ENCODE peak calls at places on chromosomes 16 and 17, in four cellular contexts. S is AG04450, I is left colon, Q is transverse colon. Z is an unnamed sample.

GRCh38 chr17:71975331-71975801 is 145.5 kb upstream of the SOX9 start:
- DNase-seq in S (peak), I (peak), Q (peak), Z (no peak)

GRCh38 chr17:48194097-48194550 is 86.6 kb downstream of the SNX11 start:
- DNase-seq in S (peak), I (no peak), Q (no peak), Z (no peak)

GRCh38 chr17:82200135-82200534 is 12.5 kb downstream of the CCDC57 start:
- DNase-seq in S (no peak), I (no peak), Q (no peak), Z (no peak)

GRCh38 chr17:79620207-79621038 is 9.6 kb upstream of the RBFOX3 start:
- DNase-seq in S (no peak), I (no peak), Q (peak), Z (no peak)

GRCh38 chr17:9854255-9854654 is 28.5 kb downstream of the GLP2R start:
- DNase-seq in S (no peak), I (no peak), Q (no peak), Z (no peak)

GRCh38 chr17:57899391-57899790 is 49.5 kb upstream of the MRPS23 start:
- DNase-seq in S (no peak), I (no peak), Q (no peak), Z (no peak)

GRCh38 chr17:43660262-43660661 is 1.5 kb downstream of the MEOX1 start:
- DNase-seq in S (no peak), I (no peak), Q (no peak), Z (no peak)

GRCh38 chr16:12497558-12497957 is 306.1 kb downstream of the CPPED1 start:
- DNase-seq in S (no peak), I (no peak), Q (no peak), Z (no peak)

GRCh38 chr17:65018612-65019290 is 37.8 kb downstream of the GNA13 start:
- DNase-seq in S (no peak), I (no peak), Q (no peak), Z (no peak)

GRCh38 chr17:32822996-32823395 is 53.9 kb downstream of the MYO1D start:
- DNase-seq in S (no peak), I (no peak), Q (no peak), Z (no peak)